ENCODE peak calls at places on chromosome 13, in four cellular contexts. J, H, L and A are unnamed samples.

GRCh38 chr13:69737129-69737935 is 370.3 kb upstream of the ATXN8OS start:
- DNase-seq in J (peak; percentile 20), H (no peak), L (no peak), A (no peak)

GRCh38 chr13:22082437-22083100 is 411.7 kb downstream of the FGF9 start:
- DNase-seq in J (no peak), H (no peak), L (no peak), A (no peak)

GRCh38 chr13:65926750-65927171 is 1303.4 kb downstream of the PCDH9 start:
- DNase-seq in J (peak; percentile 13), H (no peak), L (no peak), A (peak; percentile 22)

GRCh38 chr13:83975668-83976165 is 93.4 kb upstream of the SLITRK1 start:
- DNase-seq in J (no peak), H (no peak), L (peak; percentile 33), A (no peak)

GRCh38 chr13:23470706-23471610 is 37.5 kb upstream of the SACS start:
- DNase-seq in J (no peak), H (no peak), L (no peak), A (no peak)

GRCh38 chr13:91362908-91363307 is 15.4 kb downstream of the MIR17HG start:
- DNase-seq in J (no peak), H (no peak), L (no peak), A (no peak)

GRCh38 chr13:40408602-40409001 is 257.8 kb downstream of the FOXO1 start:
- DNase-seq in J (no peak), H (no peak), L (no peak), A (no peak)

GRCh38 chr13:92826197-92826596 is 400.4 kb upstream of the GPC6 start:
- DNase-seq in J (no peak), H (no peak), L (no peak), A (no peak)

GRCh38 chr13:60062502-60062901 is 101.2 kb downstream of the DIAPH3 start:
- DNase-seq in J (no peak), H (no peak), L (no peak), A (no peak)

GRCh38 chr13:104106705-104107393 is 1040.6 kb upstream of the SLC10A2 start:
- DNase-seq in J (no peak), H (no peak), L (no peak), A (no peak)

GRCh38 chr13:31538067-31539042 is 201.0 kb upstream of the RXFP2 start:
- DNase-seq in J (no peak), H (no peak), L (no peak), A (no peak)

GRCh38 chr13:73421310-73421912 is 362.6 kb downstream of the KLF5 start:
- DNase-seq in J (no peak), H (no peak), L (no peak), A (no peak)

GRCh38 chr13:91456837-91457236 is 58.4 kb downstream of the GPC5 start:
- DNase-seq in J (no peak), H (no peak), L (no peak), A (no peak)

GRCh38 chr13:50762969-50763568 is 80.4 kb downstream of the DLEU7 start:
- DNase-seq in J (no peak), H (no peak), L (no peak), A (no peak)

GRCh38 chr13:20332361-20333096 is 100.4 kb upstream of the GJB6 start:
- DNase-seq in J (no peak), H (no peak), L (no peak), A (no peak)

GRCh38 chr13:70191034-70191433 is 82.8 kb upstream of the KLHL1 start:
- DNase-seq in J (no peak), H (no peak), L (no peak), A (no peak)

GRCh38 chr13:90793261-90793785 is 554.2 kb upstream of the MIR17HG start:
- DNase-seq in J (no peak), H (no peak), L (no peak), A (no peak)

GRCh38 chr13:77318741-77319140 is 8.2 kb downstream of the MYCBP2 start:
- DNase-seq in J (no peak), H (no peak), L (no peak), A (no peak)

GRCh38 chr13:73230714-73231113 is 171.9 kb downstream of the KLF5 start:
- DNase-seq in J (no peak), H (no peak), L (no peak), A (no peak)

GRCh38 chr13:59497845-59498244 is 665.9 kb downstream of the DIAPH3 start:
- DNase-seq in J (no peak), H (no peak), L (no peak), A (no peak)

GRCh38 chr13:73717632-73718031 is 416.6 kb downstream of the KLF12 start:
- DNase-seq in J (no peak), H (no peak), L (no peak), A (no peak)

GRCh38 chr13:50236898-50237318 is 221.7 kb downstream of the KCNRG start:
- DNase-seq in J (no peak), H (no peak), L (peak; percentile 78), A (no peak)

GRCh38 chr13:78827471-78827870 is 168.5 kb upstream of the OBI1 start:
- DNase-seq in J (no peak), H (no peak), L (no peak), A (no peak)

DNA sequence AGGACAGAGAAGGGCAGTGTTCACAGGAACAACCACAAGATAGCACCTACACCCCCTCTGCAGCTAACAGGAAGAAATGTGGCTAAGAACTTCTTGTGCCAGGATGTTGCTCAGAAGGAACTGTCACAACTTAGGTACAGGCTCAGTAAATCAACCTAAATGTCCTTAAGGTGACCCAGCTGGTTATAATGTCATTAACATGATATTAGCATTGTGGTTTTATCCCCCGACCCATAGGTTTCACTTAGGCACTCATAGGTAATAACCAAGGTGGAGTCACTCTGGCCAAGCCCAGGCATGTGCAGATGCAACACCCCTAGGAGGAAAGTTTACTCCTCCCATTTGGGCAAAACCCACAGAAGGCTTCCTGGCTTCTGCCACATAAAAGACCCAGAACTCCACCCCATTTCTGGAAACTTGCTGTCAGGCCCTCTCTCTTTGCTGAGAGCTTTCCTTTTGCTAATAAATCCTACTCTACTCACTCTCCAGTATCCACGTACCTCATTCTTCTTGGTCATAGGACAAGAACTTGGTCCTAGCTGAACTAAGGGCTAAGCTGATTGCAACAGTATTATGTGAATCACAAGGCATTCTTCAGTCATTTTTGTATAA is 951.3 kb downstream of the SLITRK5 start:
- DNase-seq in J (no peak), H (no peak), L (no peak), A (no peak)
- H3K4me3 ChIP-seq in J (no peak overlapping the region), H (no peak overlapping the region), L (no peak overlapping the region), A (no peak overlapping the region)

GRCh38 chr13:112994084-112994780 is 25.2 kb downstream of the MCF2L start:
- DNase-seq in J (peak; percentile 85), H (no peak), L (no peak), A (no peak)

GRCh38 chr13:112992931-112993700 is 24.1 kb downstream of the MCF2L start:
- DNase-seq in J (peak; percentile 61), H (no peak), L (no peak), A (no peak)

GRCh38 chr13:112991611-112992010 is 22.6 kb downstream of the MCF2L start:
- DNase-seq in J (no peak), H (no peak), L (no peak), A (no peak)

GRCh38 chr13:112987625-112988024 is 18.6 kb downstream of the MCF2L start:
- DNase-seq in J (no peak), H (no peak), L (no peak), A (no peak)

GRCh38 chr13:112990783-112991182 is 21.8 kb downstream of the MCF2L start:
- DNase-seq in J (peak; percentile 48), H (no peak), L (no peak), A (no peak)
- TF ChIP-seq POLR2A in J (no peak), H (no peak), L (no peak), A (no peak)

GRCh38 chr13:44331912-44332840 is 41.4 kb upstream of the SERP2 start:
- DNase-seq in J (no peak), H (peak; percentile 95), L (no peak), A (peak; percentile 22)
- H3K4me3 ChIP-seq in J (no peak overlapping the region), H (no peak overlapping the region), L (no peak overlapping the region), A (no peak overlapping the region)

GRCh38 chr13:99307247-99307646 is at the start of gene GPR183:
- DNase-seq in J (no peak), H (no peak), L (no peak), A (no peak)
- TF ChIP-seq POLR2A in J (no peak), H (peak; percentile 38), L (peak; percentile 73), A (peak; percentile 73)

GRCh38 chr13:29954082-29955043 is 103.9 kb upstream of the UBL3 start:
- DNase-seq in J (no peak), H (no peak), L (no peak), A (peak; percentile 56)
- H3K4me3 ChIP-seq in J (peak overlapping the region; percentile 19), H (no peak overlapping the region), L (no peak overlapping the region), A (no peak overlapping the region)

GRCh38 chr13:42225051-42225450 is 46.9 kb upstream of the AKAP11 start:
- DNase-seq in J (no peak), H (no peak), L (no peak), A (no peak)
- TF ChIP-seq POLR2A in J (no peak), H (no peak), L (no peak), A (no peak)